ENCODE peak calls at places on chromosome 10, in five cellular contexts. C is psoas muscle, J is aorta, B is left ventricle myocardium inferior, Y is SJSA1. G is an unnamed sample.

GRCh38 chr10:35119378-35119777 is 7.3 kb upstream of the CREM start:
- DNase-seq in Y (no peak), J (no peak), C (no peak), B (no peak), G (no peak)

GRCh38 chr10:37490266-37490665 is 364.9 kb downstream of the ANKRD30A start:
- DNase-seq in Y (peak), C (no peak), J (no peak), B (no peak), G (no peak)

GRCh38 chr10:98861962-98862361 is 373.7 kb downstream of the HPSE2 start:
- DNase-seq in C (no peak), J (no peak), B (no peak), Y (no peak), G (no peak)

GRCh38 chr10:127905623-127906261 is 1.2 kb upstream of the PTPRE start:
- DNase-seq in C (no peak), Y (peak), B (no peak), J (no peak), G (no peak)

GRCh38 chr10:2987185-2987768 is 80.1 kb upstream of the PFKP start:
- DNase-seq in Y (no peak), C (no peak), B (no peak), J (no peak), G (no peak)

GRCh38 chr10:1933215-1933614 is 195.9 kb upstream of the ADARB2 start:
- DNase-seq in B (no peak), J (no peak), Y (no peak), C (no peak), G (no peak)

GRCh38 chr10:112713411-112713810 is 236.6 kb upstream of the TCF7L2 start:
- DNase-seq in B (no peak), J (no peak), Y (no peak), C (no peak), G (no peak)

GRCh38 chr10:67072654-67073053 is 146.8 kb downstream of the LRRTM3 start:
- DNase-seq in C (no peak), Y (no peak), J (no peak), B (no peak), G (no peak)

GRCh38 chr10:75936841-75937240 is 505.4 kb downstream of the LRMDA start:
- DNase-seq in Y (no peak), B (no peak), C (no peak), J (no peak), G (no peak)

GRCh38 chr10:55820478-55820877 is 540.6 kb downstream of the ZWINT start:
- DNase-seq in Y (no peak), J (no peak), B (no peak), C (no peak), G (no peak)

GRCh38 chr10:124565565-124566221 is 104.1 kb downstream of the LHPP start:
- DNase-seq in J (peak), C (peak), B (no peak), Y (no peak), G (peak)

GRCh38 chr10:99520040-99520803 is 12.5 kb upstream of the NKX2-3 start:
- DNase-seq in C (no peak), Y (no peak), J (no peak), B (no peak), G (no peak)

GRCh38 chr10:59601985-59602384 is 107.7 kb downstream of the SLC16A9 start:
- DNase-seq in J (no peak), C (no peak), B (no peak), Y (no peak), G (no peak)

GRCh38 chr10:82982110-82982608 is 1107.2 kb downstream of the NRG3 start:
- DNase-seq in J (no peak), Y (peak), B (no peak), C (no peak), G (no peak)

GRCh38 chr10:11178606-11179221 is 161.0 kb downstream of the CELF2 start:
- DNase-seq in Y (no peak), J (no peak), C (no peak), B (peak), G (peak)

GRCh38 chr10:44300666-44301649 is 83.9 kb downstream of the CXCL12 start:
- DNase-seq in J (no peak), C (peak), Y (peak), B (peak), G (no peak)

GRCh38 chr10:43226441-43226840 is 40.4 kb downstream of the RASGEF1A start:
- DNase-seq in C (no peak), J (peak), B (no peak), Y (peak), G (peak)

GRCh38 chr10:4451512-4451911 is 374.5 kb upstream of the AKR1E2 start:
- DNase-seq in B (no peak), Y (no peak), C (no peak), J (no peak), G (no peak)

GRCh38 chr10:102763037-102763607 is 19.4 kb downstream of the WBP1L start:
- DNase-seq in C (no peak), J (no peak), Y (no peak), B (no peak), G (no peak)

GRCh38 chr10:132595850-132596249 is 58.3 kb downstream of the INPP5A start:
- DNase-seq in B (no peak), C (no peak), J (no peak), Y (no peak), G (peak)
- H3K27ac ChIP-seq in B (no peak), C (no peak), J (no peak), Y (no peak), G (no peak)

GRCh38 chr10:92559051-92559450 is 14.8 kb downstream of the IDE start:
- DNase-seq in Y (no peak), J (no peak), B (no peak), C (no peak), G (no peak)
- H3K4me3 ChIP-seq in Y (no peak), J (no peak), B (no peak), C (no peak), G (no peak)

GRCh38 chr10:122296363-122297120 is 25.4 kb downstream of the BTBD16 start:
- DNase-seq in J (no peak), B (no peak), Y (no peak), C (no peak), G (no peak)

GRCh38 chr10:122295423-122295947 is 24.4 kb downstream of the BTBD16 start:
- DNase-seq in B (no peak), Y (peak), C (no peak), J (no peak), G (no peak)

GRCh38 chr10:122294006-122294405 is 22.9 kb downstream of the BTBD16 start:
- DNase-seq in J (no peak), B (no peak), Y (peak), C (no peak), G (no peak)

GRCh38 chr10:122293156-122293978 is 22.3 kb downstream of the BTBD16 start:
- DNase-seq in Y (peak), B (no peak), C (no peak), J (no peak), G (no peak)

DNA sequence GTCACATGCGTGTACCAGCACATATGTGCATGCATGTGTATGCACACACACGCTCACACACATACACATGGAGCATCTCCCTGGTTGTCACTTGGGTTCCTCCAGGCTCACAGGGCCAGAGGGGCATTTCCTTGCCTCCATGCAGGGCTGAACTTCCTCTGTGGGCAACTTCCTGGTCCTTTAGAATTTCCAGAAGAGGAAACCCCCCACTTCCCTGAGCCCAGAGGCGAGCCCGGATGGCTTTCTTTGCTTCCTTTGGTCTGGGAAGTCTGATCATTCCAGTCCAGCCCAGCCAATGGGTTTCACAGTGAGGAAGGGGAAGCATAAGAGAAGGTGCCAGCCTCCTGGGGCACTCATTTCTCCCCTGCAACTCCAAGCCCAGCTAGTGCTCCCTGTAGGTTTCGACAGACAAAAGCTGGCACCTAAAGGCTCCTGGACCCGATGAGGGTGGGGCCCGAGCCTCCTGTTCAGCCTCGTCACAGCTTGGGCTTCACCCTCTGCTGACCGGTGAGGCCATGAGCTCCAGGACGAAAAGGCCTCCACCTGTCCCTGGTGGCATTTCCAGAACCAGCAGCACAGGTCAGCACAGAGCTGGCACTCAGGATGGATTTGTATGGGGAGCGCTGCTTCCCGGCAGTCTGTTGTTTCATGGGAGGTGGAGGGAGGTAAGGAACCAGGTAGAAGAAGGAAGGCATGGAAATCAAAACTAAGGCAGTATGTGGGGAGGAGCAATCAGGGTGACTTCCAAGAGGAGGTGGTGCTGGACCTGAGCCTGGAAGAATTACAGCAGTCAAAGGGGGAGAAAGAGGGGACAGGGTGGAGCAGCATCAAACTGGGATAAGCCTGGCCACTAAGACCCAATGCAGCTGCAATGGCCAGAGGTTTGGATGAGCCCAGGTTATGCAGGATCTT is 23.7 kb downstream of the BTBD16 start:
- DNase-seq in Y (peak), B (no peak), C (no peak), J (no peak), G (no peak)
- H3K27ac ChIP-seq in Y (no peak), B (no peak), C (no peak), J (no peak), G (no peak)

GRCh38 chr10:63480237-63480636 is 14.5 kb upstream of the JMJD1C start:
- DNase-seq in C (no peak), B (no peak), J (no peak), Y (no peak), G (no peak)
- H3K4me3 ChIP-seq in C (no peak), B (no peak), J (no peak), Y (no peak), G (no peak)

DNA sequence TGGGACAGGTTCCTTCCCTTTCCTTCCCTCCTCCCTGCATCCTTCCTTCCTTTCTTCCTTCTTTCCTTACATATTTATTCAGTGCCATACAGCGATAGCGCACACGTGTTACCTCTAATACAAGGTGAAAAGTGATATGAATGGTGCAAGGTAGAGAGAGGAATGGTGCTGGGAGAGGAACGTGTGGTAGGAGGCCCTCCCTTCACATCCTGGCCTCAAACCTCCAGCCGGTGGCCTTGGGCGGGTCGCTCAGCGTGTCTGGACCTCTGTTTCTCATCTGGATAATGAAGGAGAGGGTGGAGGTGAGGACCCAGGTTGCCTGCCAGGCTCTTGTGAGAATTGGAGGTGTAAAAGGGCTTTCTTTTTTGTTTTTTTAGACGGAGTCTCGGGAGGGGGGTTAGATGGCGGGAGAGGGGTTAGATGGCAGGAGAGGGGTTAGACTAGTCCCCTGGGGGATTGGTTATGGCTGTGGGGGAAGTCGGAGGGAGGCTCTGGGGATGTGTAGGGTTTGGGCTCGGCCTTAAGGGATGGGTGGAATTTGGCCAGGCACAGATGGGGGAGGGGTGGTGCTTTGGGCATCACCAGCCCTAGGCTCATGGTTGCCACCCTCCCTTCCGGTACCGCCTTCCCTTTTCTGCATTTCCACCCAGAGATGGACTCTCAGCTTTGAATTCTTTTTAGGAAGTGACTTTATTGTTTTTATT is 14.9 kb downstream of the CHST3 start:
- DNase-seq in Y (no peak), C (no peak), J (peak), B (no peak), G (no peak)
- H3K27ac ChIP-seq in Y (no peak), C (no peak), J (peak), B (peak), G (no peak)